ENCODE peak calls at places on chromosomes 11 and 22, in four cellular contexts. H, C, N and I are unnamed samples.
A peak's percentile ranks its signal among the peaks of the same experiment; 100 is the strongest.

GRCh38 chr11:44421090-44421675 is 111.2 kb upstream of the ALX4 start:
- DNase-seq in H (no peak), C (no peak), N (no peak), I (no peak)

GRCh38 chr11:12331239-12331874 is 46.0 kb upstream of the PARVA start:
- DNase-seq in H (peak; percentile 78), C (peak; percentile 91), N (peak; percentile 88), I (peak; percentile 91)

GRCh38 chr11:99601179-99601578 is 580.4 kb downstream of the CNTN5 start:
- DNase-seq in H (no peak), C (no peak), N (no peak), I (no peak)

GRCh38 chr11:17498475-17498874 is 21.8 kb upstream of the ABCC8 start:
- DNase-seq in H (no peak), C (no peak), N (no peak), I (no peak)

GRCh38 chr11:83191986-83192385 is 1.5 kb upstream of the ANKRD42 start:
- DNase-seq in H (no peak), C (no peak), N (no peak), I (no peak)

GRCh38 chr22:21624880-21625791 is 4.7 kb downstream of the YDJC start:
- DNase-seq in H (no peak), C (no peak), N (no peak), I (no peak)

GRCh38 chr11:7846003-7846402 is 49.3 kb upstream of the OR5P2 start:
- DNase-seq in H (no peak), C (no peak), N (peak; percentile 3), I (no peak)

GRCh38 chr11:109439684-109440083 is 17.7 kb downstream of the C11orf87 start:
- DNase-seq in H (no peak), C (no peak), N (no peak), I (no peak)

GRCh38 chr11:118086913-118087768 is at the start of gene SMIM35:
- DNase-seq in H (no peak), C (no peak), N (no peak), I (no peak)
- H3K4me1 ChIP-seq in H (peaks cover 13% of the 10 kb centered on the region), C (no peaks in the 10 kb centered on the region), N (no peaks in the 10 kb centered on the region), I (peaks cover 19% of the 10 kb centered on the region)

GRCh38 chr22:19139001-19139356 is 5.5 kb downstream of the ESS2 start:
- DNase-seq in H (no peak), C (no peak), N (no peak), I (no peak)

GRCh38 chr22:19138217-19139000 is 6.0 kb downstream of the ESS2 start:
- DNase-seq in H (no peak), C (no peak), N (no peak), I (no peak)

GRCh38 chr22:19134874-19135273 is 3.8 kb downstream of the TSSK2 start:
- DNase-seq in H (peak; percentile 52), C (no peak), N (no peak), I (no peak)

GRCh38 chr22:19137384-19138216 is 6.5 kb downstream of the TSSK2 start:
- DNase-seq in H (no peak), C (no peak), N (no peak), I (no peak)

DNA sequence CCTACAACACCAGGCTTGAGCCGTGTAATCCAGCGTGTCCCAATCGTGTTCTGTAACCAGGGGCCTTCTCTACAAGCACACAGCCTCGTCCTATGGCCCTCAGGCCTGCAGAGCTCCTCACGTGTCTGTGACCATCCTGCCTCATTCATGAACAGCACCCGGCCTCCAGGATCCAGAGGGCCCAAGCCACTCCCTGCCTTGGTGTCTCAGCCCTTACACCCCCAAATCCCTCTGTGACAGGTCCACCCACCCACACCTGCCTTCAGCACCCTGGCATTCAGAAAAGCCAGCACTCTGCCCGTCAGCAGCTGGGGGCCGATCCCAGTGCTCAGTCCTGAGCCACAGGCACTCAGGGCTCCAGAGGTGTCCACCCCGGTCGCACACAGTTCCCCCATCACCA is 5.8 kb downstream of the TSSK2 start:
- DNase-seq in H (no peak), C (no peak), N (no peak), I (no peak)
- H3K36me3 ChIP-seq in H (peaks cover 94% of the 10 kb centered on the region), C (no peaks in the 10 kb centered on the region), N (peaks cover 82% of the 10 kb centered on the region), I (peaks cover 27% of the 10 kb centered on the region)

DNA sequence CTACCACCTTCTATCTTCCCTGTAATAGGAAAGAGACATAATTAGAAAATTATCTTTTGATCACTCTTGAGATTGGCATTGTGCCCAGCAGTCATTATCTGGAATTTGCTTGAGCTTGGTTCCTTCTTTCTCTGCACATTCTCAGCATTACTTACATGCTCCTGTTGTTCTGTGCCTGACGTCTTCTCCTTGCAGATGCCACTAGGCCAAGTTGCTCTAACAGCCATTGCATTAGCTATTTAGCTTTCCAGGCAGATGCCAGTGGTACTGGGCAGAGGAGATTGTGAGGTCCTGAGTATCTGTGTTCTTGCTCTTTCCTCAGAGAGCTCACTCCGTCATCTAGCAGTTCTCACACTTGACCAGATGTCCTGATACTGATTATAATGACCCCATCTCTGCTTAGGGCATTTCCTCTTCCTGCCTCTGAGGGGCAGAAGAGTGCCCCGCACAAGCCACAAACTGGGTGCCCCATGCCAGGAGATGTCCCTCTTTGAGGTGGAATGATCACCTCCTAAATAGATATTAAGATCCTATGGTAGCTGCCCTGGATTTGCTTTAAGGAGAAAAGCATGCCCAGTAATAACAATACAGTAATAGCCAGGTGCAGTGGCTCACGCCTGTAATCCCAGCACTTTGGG is 30.7 kb downstream of the ARHGAP1 start:
- DNase-seq in H (peak; percentile 38), C (no peak), N (no peak), I (no peak)
- TF ChIP-seq CTCF in H (no peak), C (no peak), N (peak; percentile 12), I (peak; percentile 16)

DNA sequence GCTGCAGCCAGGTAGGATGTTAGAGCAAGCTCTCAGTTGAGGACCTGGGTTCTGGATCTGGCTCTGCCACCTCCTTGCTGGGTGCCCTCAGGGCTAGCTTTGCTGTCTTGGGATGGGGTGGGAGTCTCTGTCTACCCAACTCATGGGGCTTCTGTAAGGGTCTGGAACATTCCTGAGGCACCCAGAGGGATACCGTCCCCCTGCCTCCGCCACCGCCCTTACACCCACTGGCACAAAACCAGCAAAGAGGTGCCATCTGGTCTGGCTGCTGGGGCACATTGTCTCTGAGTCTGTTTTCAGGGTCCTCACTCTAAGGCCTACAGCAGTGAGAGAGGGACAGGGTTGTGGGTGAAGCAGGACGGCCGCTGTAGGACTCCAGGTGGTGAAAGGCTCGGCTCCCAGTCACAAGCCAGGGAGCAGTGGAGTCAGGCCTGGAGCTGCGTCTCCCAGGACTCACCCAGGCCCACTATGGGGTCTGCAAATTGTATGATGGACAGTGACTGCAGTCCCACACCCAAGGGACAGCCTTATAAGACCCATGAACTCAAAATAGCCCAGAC is 84.9 kb downstream of the MORC2 start:
- DNase-seq in H (no peak), C (no peak), N (no peak), I (no peak)
- H3K4me1 ChIP-seq in H (no peaks in the 10 kb centered on the region), C (no peaks in the 10 kb centered on the region), N (no peaks in the 10 kb centered on the region), I (peaks cover 34% of the 10 kb centered on the region)

GRCh38 chr11:88704505-88704904 is 361.3 kb downstream of the GRM5 start:
- DNase-seq in H (no peak), C (no peak), N (peak; percentile 5), I (peak; percentile 14)

GRCh38 chr11:88695701-88696414 is 358.3 kb upstream of the CTSC start:
- DNase-seq in H (no peak), C (no peak), N (no peak), I (no peak)

DNA sequence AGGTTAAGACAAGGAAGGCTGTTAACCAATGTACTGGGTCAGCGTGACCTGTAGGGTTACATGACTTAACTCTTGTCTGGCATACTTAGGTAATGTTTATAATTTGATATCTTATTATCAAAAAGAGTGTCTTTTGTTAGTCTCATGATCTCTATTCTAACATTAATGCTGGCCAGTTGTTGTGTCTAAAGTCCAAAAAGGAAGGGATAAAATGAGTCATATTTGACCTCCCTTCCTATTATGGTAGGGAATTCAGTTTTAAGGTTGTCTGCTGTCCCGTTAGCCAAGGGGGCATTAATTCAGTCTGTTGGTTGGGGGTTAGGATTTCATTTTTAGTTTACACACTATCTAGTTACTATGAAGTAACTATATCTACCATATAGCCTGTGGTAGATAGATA is 364.0 kb downstream of the GRM5 start:
- DNase-seq in H (no peak), C (no peak), N (no peak), I (no peak)
- H3K36me3 ChIP-seq in H (no peaks in the 10 kb centered on the region), C (no peaks in the 10 kb centered on the region), N (no peaks in the 10 kb centered on the region), I (no peaks in the 10 kb centered on the region)

GRCh38 chr11:47768090-47768620 is 1.0 kb upstream of the FNBP4 start:
- DNase-seq in H (peak; percentile 80), C (peak; percentile 60), N (peak; percentile 61), I (peak; percentile 76)
- TF ChIP-seq CTCF in H (no peak), C (no peak), N (no peak), I (peak; percentile 3)

GRCh38 chr22:36153756-36154155 is 6.8 kb downstream of the APOL3 start:
- DNase-seq in H (no peak), C (no peak), N (no peak), I (no peak)
- H3K4me1 ChIP-seq in H (peaks cover 88% of the 10 kb centered on the region), C (peaks cover 15% of the 10 kb centered on the region), N (peaks cover 13% of the 10 kb centered on the region), I (peaks cover 5% of the 10 kb centered on the region)

GRCh38 chr22:46354993-46355305 is 19.4 kb downstream of the TRMU start:
- DNase-seq in H (no peak), C (no peak), N (no peak), I (no peak)
- H3K36me3 ChIP-seq in H (peaks cover 85% of the 10 kb centered on the region), C (no peaks in the 10 kb centered on the region), N (peaks cover 65% of the 10 kb centered on the region), I (peaks cover 36% of the 10 kb centered on the region)